ENCODE peak calls at places on chromosomes 11 and 22, in eight cellular contexts. M is heart left ventricle; E is OCI-LY7; I is CD8-positive, alpha-beta memory T cell; S is naive thymus-derived CD4-positive, alpha-beta T cell; B is GM23248; G is ovary; P is A549. O is an unnamed sample.

GRCh38 chr22:27851974-27852713 is 50.6 kb upstream of the MN1 start:
- DNase-seq in B (peak), S (no peak), P (no peak), E (no peak), M (no peak), G (no peak), I (no peak), O (no peak)

GRCh38 chr11:128336203-128336602 is 251.2 kb downstream of the ETS1 start:
- DNase-seq in S (no peak), I (no peak), P (no peak), E (no peak), B (peak), M (peak), G (peak), O (no peak)

GRCh38 chr22:44147821-44148574 is 32.7 kb upstream of the PARVG start:
- DNase-seq in P (no peak), I (no peak), B (peak), M (no peak), G (no peak), E (no peak), S (no peak), O (no peak)

GRCh38 chr11:33775832-33776231 is 1.5 kb upstream of the FBXO3 start:
- DNase-seq in M (no peak), I (no peak), B (no peak), P (no peak), E (no peak), G (no peak), S (no peak), O (no peak)

GRCh38 chr11:69512790-69513189 is 31.3 kb downstream of the LINC01488 start:
- DNase-seq in S (no peak), I (no peak), B (no peak), M (no peak), E (no peak), P (no peak), G (no peak), O (no peak)

GRCh38 chr22:21755855-21756284 is 20.3 kb upstream of the YPEL1 start:
- DNase-seq in S (no peak), G (no peak), B (peak), P (no peak), E (no peak), M (no peak), I (no peak), O (no peak)

GRCh38 chr11:61254403-61255025 is 13.5 kb downstream of the PGA5 start:
- DNase-seq in E (peak), M (peak), B (peak), P (peak), I (peak), G (peak), S (peak), O (no peak)

GRCh38 chr22:37240941-37241320 is 3.1 kb downstream of the RAC2 start:
- DNase-seq in E (no peak), B (no peak), P (no peak), M (no peak), I (no peak), S (no peak), G (no peak), O (no peak)

GRCh38 chr11:71946144-71946571 is 17.3 kb downstream of the RNF121 start:
- DNase-seq in E (no peak), M (no peak), G (no peak), B (peak), P (peak), S (no peak), I (no peak), O (no peak)

GRCh38 chr11:79078999-79079398 is 361.8 kb downstream of the TENM4 start:
- DNase-seq in B (no peak), M (no peak), P (no peak), I (no peak), S (no peak), E (no peak), G (no peak), O (no peak)

GRCh38 chr22:48253573-48253972 is 1491.1 kb downstream of the TBC1D22A start:
- DNase-seq in P (no peak), M (no peak), I (no peak), B (no peak), E (no peak), S (no peak), G (no peak), O (no peak)

GRCh38 chr11:74325649-74326645 is 14.5 kb upstream of the P4HA3 start:
- DNase-seq in E (no peak), S (no peak), I (no peak), G (peak), M (peak), B (peak), P (no peak), O (no peak)

GRCh38 chr22:40363059-40363458 is 7.3 kb upstream of the SGSM3 start:
- DNase-seq in B (peak), P (no peak), G (no peak), S (no peak), M (no peak), E (no peak), I (no peak), O (no peak)

GRCh38 chr11:21132146-21132720 is 462.8 kb downstream of the NELL1 start:
- DNase-seq in M (no peak), E (no peak), B (no peak), I (no peak), P (no peak), S (no peak), G (no peak), O (no peak)

GRCh38 chr22:44957267-44957905 is 52.4 kb downstream of the PHF21B start:
- DNase-seq in P (no peak), I (no peak), M (no peak), E (no peak), B (peak), G (no peak), S (no peak), O (no peak)

GRCh38 chr11:86161373-86162255 is 82.9 kb upstream of the EED start:
- DNase-seq in P (no peak), G (no peak), I (no peak), B (no peak), S (no peak), E (no peak), M (no peak), O (no peak)

GRCh38 chr11:44652901-44653644 is 73.7 kb upstream of the TSPAN18 start:
- DNase-seq in M (no peak), P (no peak), E (no peak), G (no peak), B (no peak), S (no peak), I (no peak), O (no peak)

GRCh38 chr11:88603499-88603898 is 266.0 kb upstream of the CTSC start:
- DNase-seq in E (no peak), B (peak), S (no peak), P (no peak), I (no peak), G (no peak), M (no peak), O (no peak)

GRCh38 chr11:90476442-90477007 is 253.7 kb upstream of the CHORDC1 start:
- DNase-seq in E (peak), S (peak), G (no peak), M (no peak), P (no peak), B (peak), I (no peak), O (no peak)

GRCh38 chr22:34861787-34862186 is 204.2 kb upstream of the ISX start:
- DNase-seq in B (no peak), G (no peak), M (no peak), S (no peak), I (no peak), E (no peak), P (no peak), O (no peak)

GRCh38 chr11:5038336-5038735 is 8.0 kb upstream of the OR52J3 start:
- DNase-seq in S (no peak), G (no peak), P (no peak), M (no peak), B (no peak), E (no peak), I (no peak), O (no peak)

GRCh38 chr11:3994030-3994640 is 100.5 kb upstream of the RRM1 start:
- DNase-seq in S (no peak), M (no peak), I (no peak), B (peak), G (no peak), E (no peak), P (no peak), O (no peak)

GRCh38 chr11:77171254-77171653 is 43.2 kb downstream of the MYO7A start:
- DNase-seq in P (no peak), I (no peak), M (peak), S (no peak), G (no peak), E (no peak), B (no peak), O (no peak)

GRCh38 chr11:71470956-71471355 is 18.0 kb downstream of the NADSYN1 start:
- DNase-seq in M (no peak), E (no peak), G (no peak), I (no peak), S (no peak), B (no peak), P (no peak), O (no peak)

GRCh38 chr11:35012467-35013191 is 96.2 kb downstream of the PDHX start:
- DNase-seq in I (no peak), S (peak), B (no peak), E (no peak), M (no peak), G (no peak), P (no peak), O (no peak)

GRCh38 chr11:120063686-120064340 is 74.1 kb downstream of the TRIM29 start:
- DNase-seq in S (no peak), B (no peak), G (no peak), M (no peak), E (no peak), P (no peak), I (no peak), O (no peak)

GRCh38 chr11:65506770-65507485 is 8.1 kb downstream of the MALAT1 start:
- DNase-seq in E (peak), S (peak), I (peak), B (peak), G (peak), M (no peak), P (no peak), O (no peak)

GRCh38 chr11:99791354-99791753 is 770.6 kb downstream of the CNTN5 start:
- DNase-seq in B (no peak), I (no peak), M (no peak), S (no peak), G (no peak), P (no peak), E (no peak), O (no peak)

GRCh38 chr22:24894998-24895397 is 51.5 kb downstream of the LHFPL7 start:
- DNase-seq in S (no peak), B (peak), I (no peak), M (peak), E (no peak), G (peak), P (peak), O (no peak)

GRCh38 chr11:69280994-69281393 is 13.0 kb upstream of the MYEOV start:
- DNase-seq in B (peak), E (no peak), G (no peak), I (no peak), S (no peak), P (peak), M (peak), O (no peak)

GRCh38 chr22:50683994-50684371 is 11.4 kb downstream of the SHANK3 start:
- DNase-seq in P (no peak), I (no peak), G (no peak), B (no peak), M (peak), S (no peak), E (no peak), O (no peak)

GRCh38 chr22:37485714-37486223 is 415 bp downstream of the MFNG start:
- DNase-seq in B (no peak), M (no peak), S (no peak), I (no peak), G (no peak), P (no peak), E (peak), O (no peak)

GRCh38 chr22:37313376-37314314 is 31.3 kb downstream of the CYTH4 start:
- DNase-seq in P (no peak), S (no peak), E (no peak), M (peak), I (no peak), G (no peak), B (peak), O (no peak)

GRCh38 chr11:100872951-100873350 is 185.9 kb downstream of the ARHGAP42 start:
- DNase-seq in G (no peak), P (no peak), I (no peak), M (no peak), B (peak), S (no peak), E (no peak), O (no peak)

GRCh38 chr11:70432580-70432979 is 34.3 kb downstream of the CTTN start:
- DNase-seq in B (no peak), M (no peak), I (no peak), G (no peak), S (no peak), E (no peak), P (no peak), O (no peak)

GRCh38 chr22:46747646-46748045 is 9.6 kb upstream of the CERK start:
- DNase-seq in G (no peak), I (no peak), S (no peak), B (no peak), E (no peak), P (no peak), M (no peak), O (no peak)

GRCh38 chr22:46748948-46749681 is 11.1 kb upstream of the CERK start:
- DNase-seq in I (peak), S (peak), P (no peak), E (no peak), B (peak), M (no peak), G (no peak), O (no peak)

GRCh38 chr22:46749682-46750529 is 11.9 kb upstream of the CERK start:
- DNase-seq in S (no peak), I (no peak), E (no peak), P (no peak), G (no peak), M (no peak), B (peak), O (no peak)

GRCh38 chr22:46746620-46747019 is 8.6 kb upstream of the CERK start:
- DNase-seq in P (no peak), S (no peak), M (no peak), G (no peak), E (no peak), B (no peak), I (no peak), O (no peak)

GRCh38 chr22:46748206-46748947 is 10.3 kb upstream of the CERK start:
- DNase-seq in E (no peak), P (no peak), B (no peak), M (no peak), G (no peak), I (no peak), S (no peak), O (no peak)
- H3K27ac ChIP-seq in E (no peak), P (peak), B (peak), M (no peak), G (no peak), I (peak), S (peak), O (no peak)

DNA sequence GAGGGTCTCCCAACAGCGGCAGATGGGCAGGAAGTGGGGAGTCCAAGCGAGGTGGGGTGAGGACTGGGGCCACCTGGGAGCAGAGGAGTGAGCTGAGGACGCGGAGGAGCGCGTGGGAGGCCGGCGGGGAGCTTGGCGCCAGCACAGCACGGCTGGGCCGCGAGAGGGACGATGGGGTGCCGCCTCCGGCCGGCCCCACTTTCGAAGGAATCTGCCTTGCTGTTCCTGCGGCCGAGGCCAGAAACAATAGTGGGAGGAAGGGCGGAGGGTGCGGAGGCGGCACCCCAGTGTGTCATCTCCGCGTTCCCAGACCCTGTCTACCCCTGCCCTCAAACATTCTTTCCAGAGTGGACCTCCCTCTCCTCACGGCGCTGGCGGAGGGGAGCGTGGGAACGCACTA is 5.5 kb downstream of the INS start:
- DNase-seq in I (no peak), G (no peak), E (no peak), B (no peak), S (no peak), P (no peak), M (no peak), O (no peak)
- H3K4me3 ChIP-seq in I (no peak), G (no peak), E (no peak), B (no peak), S (no peak), P (no peak), M (no peak), O (no peak)

DNA sequence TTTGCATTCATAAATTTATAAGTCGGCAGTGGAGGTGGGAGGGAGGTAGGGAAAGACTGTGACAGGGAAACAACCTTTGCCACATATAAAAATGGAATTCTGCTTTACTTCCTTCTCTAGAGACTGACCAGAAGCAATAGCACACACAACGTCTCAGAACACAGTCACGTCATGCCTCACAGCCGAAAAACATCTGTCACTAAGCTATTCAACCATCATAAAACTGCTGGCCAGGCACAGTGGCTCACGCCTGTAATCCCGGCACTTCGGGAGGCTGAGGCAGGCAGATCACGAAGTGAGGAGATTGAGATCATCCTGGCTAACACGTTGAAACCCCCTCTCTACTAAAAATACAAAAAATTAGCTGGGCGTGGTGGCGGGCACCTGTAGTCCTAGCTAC is 101.0 kb upstream of the CHRM4 start:
- DNase-seq in M (no peak), I (no peak), E (no peak), P (no peak), G (no peak), B (peak), S (no peak), O (no peak)
- H3K27ac ChIP-seq in M (peak), I (no peak), E (no peak), P (no peak), G (no peak), B (no peak), S (no peak), O (no peak)

GRCh38 chr11:111734383-111735261 is 31.6 kb downstream of the PPP2R1B start:
- DNase-seq in M (no peak), G (no peak), I (no peak), S (no peak), P (no peak), B (peak), E (no peak), O (no peak)
- H3K4me3 ChIP-seq in M (peak), G (no peak), I (no peak), S (no peak), P (no peak), B (peak), E (no peak), O (peak)

GRCh38 chr11:1758611-1759150 is 5.0 kb downstream of the CTSD start:
- DNase-seq in B (no peak), G (no peak), I (no peak), M (peak), S (no peak), P (no peak), E (no peak), O (no peak)
- H3K27ac ChIP-seq in B (no peak), G (no peak), I (peak), M (peak), S (peak), P (peak), E (no peak), O (peak)

GRCh38 chr11:47274495-47275235 is 4.7 kb downstream of the MADD start:
- DNase-seq in G (no peak), S (no peak), E (no peak), I (no peak), M (no peak), B (no peak), P (no peak), O (no peak)

GRCh38 chr11:47271961-47272661 is 2.2 kb downstream of the MADD start:
- DNase-seq in M (no peak), S (no peak), E (peak), I (no peak), G (no peak), B (no peak), P (no peak), O (no peak)

GRCh38 chr11:47271328-47271727 is 1.4 kb downstream of the MADD start:
- DNase-seq in B (no peak), M (no peak), P (no peak), I (no peak), G (no peak), S (no peak), E (peak), O (no peak)

GRCh38 chr11:47270331-47271271 is 668 bp downstream of the MADD start:
- DNase-seq in I (peak), P (peak), M (no peak), B (peak), S (peak), E (peak), G (no peak), O (no peak)

GRCh38 chr11:47272706-47273105 is 2.8 kb downstream of the MADD start:
- DNase-seq in E (peak), M (no peak), I (no peak), S (no peak), B (peak), P (no peak), G (no peak), O (no peak)
- H3K4me3 ChIP-seq in E (peak), M (no peak), I (no peak), S (no peak), B (no peak), P (no peak), G (no peak), O (no peak)

GRCh38 chr11:75920886-75921285 is 105.9 kb downstream of the UVRAG start:
- DNase-seq in G (no peak), B (no peak), M (no peak), I (no peak), P (no peak), S (no peak), E (no peak), O (no peak)

GRCh38 chr11:75921808-75922207 is 106.8 kb downstream of the UVRAG start:
- DNase-seq in M (no peak), I (no peak), S (no peak), G (no peak), P (no peak), B (no peak), E (no peak), O (no peak)

GRCh38 chr11:75924966-75925784 is 110.2 kb downstream of the UVRAG start:
- DNase-seq in E (no peak), M (no peak), P (no peak), S (no peak), B (peak), I (no peak), G (no peak), O (no peak)

GRCh38 chr11:75929706-75930105 is 114.7 kb downstream of the UVRAG start:
- DNase-seq in P (no peak), I (no peak), B (no peak), S (no peak), E (no peak), G (no peak), M (no peak), O (no peak)

GRCh38 chr11:75925785-75926164 is 110.8 kb downstream of the UVRAG start:
- DNase-seq in B (peak), M (no peak), P (no peak), G (no peak), I (no peak), E (no peak), S (no peak), O (no peak)
- H3K27ac ChIP-seq in B (peak), M (no peak), P (no peak), G (no peak), I (no peak), E (no peak), S (no peak), O (no peak)

GRCh38 chr22:42500164-42500835 is 19.3 kb downstream of the RRP7A start:
- DNase-seq in G (peak), S (peak), M (peak), B (peak), E (peak), P (peak), I (peak), O (peak)
- H3K4me3 ChIP-seq in G (peak), S (peak), M (peak), B (peak), E (peak), P (peak), I (peak), O (peak)

GRCh38 chr11:73308963-73309960 is 1.2 kb downstream of the ARHGEF17 start:
- DNase-seq in G (peak), M (peak), S (no peak), P (peak), E (no peak), B (peak), I (no peak), O (no peak)

GRCh38 chr11:73308003-73308962 is at the start of gene ARHGEF17:
- DNase-seq in B (peak), E (no peak), M (peak), P (peak), G (peak), I (peak), S (no peak), O (no peak)

GRCh38 chr11:73307323-73308002 is 613 bp upstream of the ARHGEF17 start:
- DNase-seq in B (peak), M (peak), G (peak), P (peak), E (peak), S (peak), I (peak), O (peak)

GRCh38 chr11:73306069-73306468 is 2.0 kb upstream of the ARHGEF17 start:
- DNase-seq in B (no peak), P (peak), I (no peak), S (no peak), E (peak), M (no peak), G (no peak), O (no peak)

DNA sequence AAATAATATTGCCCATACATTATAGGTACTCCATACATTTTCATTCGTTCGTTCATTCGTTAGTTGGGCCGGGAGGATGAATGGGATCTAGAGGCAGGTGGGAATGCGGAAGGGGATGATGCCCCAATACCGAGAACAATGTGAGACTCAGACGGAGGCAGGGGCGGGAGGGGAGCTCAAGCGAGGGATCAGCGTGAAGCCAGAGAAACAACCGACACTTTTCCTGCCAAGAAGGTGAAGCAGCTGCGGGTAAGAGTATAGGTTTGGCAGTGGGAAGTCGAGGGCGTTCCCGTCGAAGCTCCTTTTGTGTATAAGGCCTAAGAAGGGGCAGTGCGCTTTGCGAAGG is 1.1 kb upstream of the ARHGEF17 start:
- DNase-seq in I (no peak), M (no peak), B (no peak), E (no peak), P (no peak), G (no peak), S (no peak), O (no peak)
- H3K27ac ChIP-seq in I (peak), M (peak), B (peak), E (peak), P (peak), G (peak), S (no peak), O (peak)